ENCODE peak calls at places on chromosomes 1 and 21, in four cellular contexts. E, T, O and X are unnamed samples. For H3K4me1, the result is how much of the 10 kb centered on the place peaks cover.

GRCh38 chr1:50023292-50024159 is at the start of gene AGBL4:
- DNase-seq in O (peak), E (peak), T (peak), X (peak)

GRCh38 chr1:228010921-228011320 is 4.1 kb downstream of the WNT3A start:
- DNase-seq in T (no peak), E (no peak), O (no peak), X (no peak)

GRCh38 chr1:18866314-18866713 is 6.9 kb upstream of the TAS1R2 start:
- DNase-seq in O (no peak), E (no peak), T (no peak), X (peak)

GRCh38 chr1:97070366-97070765 is 348.8 kb downstream of the PTBP2 start:
- DNase-seq in O (no peak), E (no peak), T (no peak), X (no peak)

GRCh38 chr1:59520759-59521442 is 224.0 kb downstream of the FGGY start:
- DNase-seq in O (no peak), E (peak), T (peak), X (no peak)

GRCh38 chr1:97903626-97904025 is 17.2 kb downstream of the DPYD start:
- DNase-seq in T (peak), E (no peak), O (no peak), X (no peak)

GRCh38 chr1:241762713-241763339 is 85.2 kb upstream of the EXO1 start:
- DNase-seq in O (no peak), E (no peak), T (no peak), X (no peak)

GRCh38 chr1:51445346-51446090 is 73.5 kb downstream of the EPS15 start:
- DNase-seq in E (no peak), T (no peak), O (no peak), X (no peak)

GRCh38 chr1:163822933-163823511 is 501.3 kb downstream of the NUF2 start:
- DNase-seq in O (no peak), T (no peak), E (peak), X (no peak)

GRCh38 chr21:41726058-41726558 is 40.7 kb downstream of the RIPK4 start:
- DNase-seq in T (no peak), O (no peak), E (no peak), X (no peak)

GRCh38 chr1:59432531-59433439 is 135.9 kb downstream of the FGGY start:
- DNase-seq in E (no peak), T (no peak), O (no peak), X (no peak)

GRCh38 chr1:215631489-215631888 is 64.4 kb downstream of the KCTD3 start:
- DNase-seq in T (no peak), E (no peak), O (no peak), X (no peak)

GRCh38 chr1:155005076-155005971 is 2.7 kb downstream of the ZBTB7B start:
- DNase-seq in E (peak), O (peak), T (peak), X (peak)

DNA sequence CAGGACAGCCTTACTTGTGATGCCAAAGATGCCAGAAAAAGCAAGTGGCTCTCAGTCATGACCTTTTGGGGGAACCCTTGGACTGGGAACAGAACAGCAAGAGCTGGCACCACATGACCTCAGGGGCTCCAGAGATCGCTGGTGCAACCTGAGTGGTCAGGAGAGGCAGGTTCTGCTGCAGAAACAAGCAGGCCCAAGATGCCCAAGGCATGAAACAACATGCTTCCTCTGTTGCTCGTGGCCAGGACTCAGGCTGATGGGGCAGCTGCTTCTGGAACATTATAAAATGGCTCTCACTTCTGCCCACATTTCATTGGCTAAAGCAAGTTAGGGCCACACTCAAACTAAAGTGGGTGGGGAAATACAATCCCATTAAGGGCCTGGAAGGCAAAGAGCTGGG is 17.7 kb upstream of the CLSTN1 start:
- DNase-seq in T (no peak), O (no peak), E (no peak), X (no peak)
- H3K4me1 ChIP-seq in T (under half), O (under half), E (under half), X (under half)

DNA sequence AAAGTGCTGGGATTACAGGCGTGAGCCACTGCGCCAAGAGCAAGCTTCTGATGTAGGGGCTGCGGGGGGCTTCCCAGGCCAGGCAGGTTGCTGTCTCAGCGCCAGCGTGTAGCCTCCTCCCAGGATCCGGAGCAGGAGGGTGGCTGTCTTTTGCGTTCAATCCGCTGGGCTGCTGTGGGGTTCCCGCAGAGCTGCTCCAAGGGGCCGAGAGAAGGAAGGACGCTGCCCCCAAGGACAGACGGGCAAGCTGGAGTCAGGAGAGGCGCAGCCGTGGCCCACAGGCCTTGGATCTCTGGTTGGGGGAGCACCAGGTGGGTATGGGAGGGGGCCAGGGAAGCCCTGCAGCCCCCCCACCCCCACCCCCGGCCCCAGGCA is 16.0 kb upstream of the SKI start:
- DNase-seq in T (no peak), O (peak), E (no peak), X (no peak)
- H3K4me1 ChIP-seq in T (half or more), O (half or more), E (under half), X (under half)

GRCh38 chr1:204076891-204077290 is 4.0 kb downstream of the SOX13 start:
- DNase-seq in O (no peak), E (no peak), T (no peak), X (no peak)
- H3K4me1 ChIP-seq in O (half or more), E (under half), T (half or more), X (under half)

DNA sequence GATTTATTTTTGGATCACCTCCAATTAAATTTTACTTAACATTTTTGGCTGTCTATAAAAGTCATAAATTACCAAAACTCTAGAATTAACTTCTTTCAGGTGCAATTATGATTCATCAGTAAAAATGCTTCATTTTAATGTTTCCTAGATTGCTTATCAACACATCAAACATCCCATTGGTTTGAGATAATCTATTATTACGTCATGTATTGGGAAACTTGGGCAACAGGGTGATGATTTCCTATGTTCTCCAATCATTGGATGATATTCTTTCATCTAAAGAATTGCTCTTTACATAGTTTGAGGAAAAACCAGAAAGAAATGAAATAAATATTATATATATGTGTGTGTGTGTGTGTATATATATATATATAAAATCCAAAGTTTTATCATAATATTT is 76.8 kb upstream of the KCNJ6 start:
- DNase-seq in O (no peak), E (no peak), T (no peak), X (no peak)
- H3K4me1 ChIP-seq in O (under half), E (under half), T (under half), X (under half)

GRCh38 chr1:40981702-40982448 is 2.4 kb downstream of the CTPS1 start:
- DNase-seq in E (no peak), T (no peak), O (no peak), X (no peak)
- H3K4me1 ChIP-seq in E (under half), T (under half), O (under half), X (under half)

GRCh38 chr1:21937372-21938121 is 437 bp upstream of the HSPG2 start:
- DNase-seq in T (peak), E (peak), O (peak), X (peak)
- H3K4me1 ChIP-seq in T (half or more), E (under half), O (half or more), X (under half)